ENCODE peak calls at places on chromosomes 12 and 14, in eight cellular contexts. T, P, O, J, X, Z, H and S are unnamed samples.

GRCh38 chr14:49946320-49947141 is 53.6 kb downstream of the ARF6 start:
- DNase-seq in T (no peak), P (peak), O (peak), J (no peak), X (no peak), Z (no peak), H (no peak), S (no peak)

GRCh38 chr12:724194-724855 is 28.1 kb upstream of the WNK1 start:
- DNase-seq in T (no peak), P (peak), O (peak), J (peak), X (no peak), Z (peak), H (no peak), S (no peak)

GRCh38 chr14:104104006-104104901 is 18.8 kb downstream of the ASPG start:
- DNase-seq in T (no peak), P (no peak), O (no peak), J (no peak), X (no peak), Z (no peak), H (no peak), S (no peak)

GRCh38 chr12:24555730-24556129 is 393.2 kb downstream of the BCAT1 start:
- DNase-seq in T (no peak), P (no peak), O (no peak), J (no peak), X (no peak), Z (no peak), H (no peak), S (no peak)

GRCh38 chr14:66530526-66530925 is 22.6 kb downstream of the GPHN start:
- DNase-seq in T (no peak), P (peak), O (no peak), J (no peak), X (no peak), Z (peak), H (no peak), S (no peak)

GRCh38 chr12:22860926-22861325 is 236.0 kb downstream of the ETNK1 start:
- DNase-seq in T (no peak), P (no peak), O (no peak), J (no peak), X (no peak), Z (peak), H (no peak), S (no peak)

GRCh38 chr12:116222358-116222757 is 55.1 kb downstream of the MED13L start:
- DNase-seq in T (no peak), P (peak), O (peak), J (peak), X (peak), Z (peak), H (no peak), S (peak)

GRCh38 chr12:94041833-94042232 is 106.5 kb upstream of the PLXNC1 start:
- DNase-seq in T (no peak), P (no peak), O (no peak), J (no peak), X (no peak), Z (no peak), H (no peak), S (no peak)

GRCh38 chr12:2338381-2338780 is 285.6 kb downstream of the CACNA1C start:
- DNase-seq in T (no peak), P (no peak), O (no peak), J (no peak), X (no peak), Z (no peak), H (no peak), S (no peak)

GRCh38 chr14:49950275-49951250 is 57.7 kb downstream of the ARF6 start:
- DNase-seq in T (no peak), P (peak), O (no peak), J (peak), X (no peak), Z (peak), H (no peak), S (peak)

GRCh38 chr12:11837318-11837934 is 188.0 kb downstream of the ETV6 start:
- DNase-seq in T (no peak), P (no peak), O (no peak), J (no peak), X (no peak), Z (no peak), H (no peak), S (no peak)

GRCh38 chr12:113298861-113299545 is 35.9 kb downstream of the SLC8B1 start:
- DNase-seq in T (peak), P (no peak), O (no peak), J (no peak), X (no peak), Z (no peak), H (no peak), S (no peak)

GRCh38 chr12:18681818-18682217 is 56.0 kb downstream of the PLCZ1 start:
- DNase-seq in T (no peak), P (no peak), O (no peak), J (no peak), X (no peak), Z (no peak), H (no peak), S (no peak)

GRCh38 chr12:450438-450837 is 9.3 kb upstream of the B4GALNT3 start:
- DNase-seq in T (no peak), P (no peak), O (no peak), J (no peak), X (no peak), Z (no peak), H (no peak), S (no peak)

GRCh38 chr12:47808574-47809380 is 10.9 kb downstream of the HDAC7 start:
- DNase-seq in T (no peak), P (peak), O (no peak), J (no peak), X (no peak), Z (no peak), H (peak), S (no peak)

GRCh38 chr12:6605425-6606330 is 1.5 kb downstream of the CHD4 start:
- DNase-seq in T (no peak), P (peak), O (peak), J (no peak), X (no peak), Z (peak), H (peak), S (no peak)

GRCh38 chr14:55771242-55772025 is 191.4 kb downstream of the KTN1 start:
- DNase-seq in T (no peak), P (no peak), O (no peak), J (no peak), X (no peak), Z (no peak), H (no peak), S (no peak)

GRCh38 chr14:36451346-36452065 is 68.5 kb downstream of the NKX2-1 start:
- DNase-seq in T (no peak), P (no peak), O (no peak), J (no peak), X (no peak), Z (no peak), H (no peak), S (no peak)

GRCh38 chr14:58814476-58814875 is 176.7 kb downstream of the DACT1 start:
- DNase-seq in T (no peak), P (no peak), O (no peak), J (no peak), X (no peak), Z (no peak), H (no peak), S (no peak)

GRCh38 chr12:65522956-65523857 is 244.7 kb downstream of the MSRB3 start:
- DNase-seq in T (no peak), P (no peak), O (peak), J (no peak), X (no peak), Z (no peak), H (no peak), S (no peak)

GRCh38 chr14:55579724-55580400 is at the start of gene KTN1:
- DNase-seq in T (peak), P (peak), O (peak), J (peak), X (no peak), Z (peak), H (peak), S (no peak)

GRCh38 chr14:94598816-94599655 is 13.2 kb upstream of the SERPINA3 start:
- DNase-seq in T (peak), P (peak), O (peak), J (peak), X (peak), Z (peak), H (no peak), S (peak)

GRCh38 chr12:71686658-71687025 is 760 bp downstream of the TMEM19 start:
- DNase-seq in T (no peak), P (peak), O (no peak), J (no peak), X (no peak), Z (no peak), H (no peak), S (no peak)

GRCh38 chr12:79407671-79408622 is 282.8 kb downstream of the PAWR start:
- DNase-seq in T (no peak), P (peak), O (peak), J (peak), X (peak), Z (peak), H (no peak), S (no peak)

GRCh38 chr12:12158858-12159257 is 88.1 kb downstream of the BCL2L14 start:
- DNase-seq in T (no peak), P (no peak), O (peak), J (no peak), X (no peak), Z (no peak), H (no peak), S (no peak)

GRCh38 chr12:124663206-124663605 is 95.8 kb upstream of the NCOR2 start:
- DNase-seq in T (no peak), P (no peak), O (no peak), J (no peak), X (no peak), Z (no peak), H (no peak), S (no peak)

GRCh38 chr12:121107681-121108080 is 25.0 kb upstream of the P2RX7 start:
- DNase-seq in T (no peak), P (no peak), O (peak), J (no peak), X (no peak), Z (no peak), H (no peak), S (no peak)

GRCh38 chr14:24351517-24351916 is 11.7 kb upstream of the RIPK3 start:
- DNase-seq in T (no peak), P (peak), O (peak), J (no peak), X (no peak), Z (peak), H (no peak), S (no peak)

GRCh38 chr14:24908592-24909236 is 141.2 kb downstream of the STXBP6 start:
- DNase-seq in T (no peak), P (no peak), O (no peak), J (no peak), X (no peak), Z (no peak), H (no peak), S (no peak)

GRCh38 chr14:30614155-30614554 is 8.0 kb upstream of the SCFD1 start:
- DNase-seq in T (no peak), P (no peak), O (no peak), J (no peak), X (no peak), Z (no peak), H (no peak), S (no peak)

GRCh38 chr14:35331605-35332516 is 39.7 kb downstream of the PSMA6 start:
- DNase-seq in T (no peak), P (peak), O (peak), J (peak), X (no peak), Z (peak), H (no peak), S (peak)

GRCh38 chr12:77795699-77796098 is 35.0 kb upstream of the NAV3 start:
- DNase-seq in T (no peak), P (no peak), O (no peak), J (no peak), X (no peak), Z (no peak), H (no peak), S (no peak)

GRCh38 chr12:90978117-90978770 is 23.3 kb upstream of the CCER1 start:
- DNase-seq in T (no peak), P (peak), O (peak), J (peak), X (peak), Z (peak), H (no peak), S (no peak)

GRCh38 chr14:31712244-31713127 is 151.3 kb downstream of the NUBPL start:
- DNase-seq in T (no peak), P (no peak), O (no peak), J (no peak), X (no peak), Z (no peak), H (no peak), S (no peak)

GRCh38 chr14:23447634-23448353 is 12.3 kb upstream of the MYH7 start:
- DNase-seq in T (no peak), P (no peak), O (no peak), J (no peak), X (no peak), Z (no peak), H (no peak), S (no peak)

GRCh38 chr12:128069359-128069997 is 197.5 kb upstream of the TMEM132C start:
- DNase-seq in T (peak), P (peak), O (peak), J (peak), X (no peak), Z (peak), H (no peak), S (peak)

GRCh38 chr14:35944847-35945246 is 118.7 kb downstream of the BRMS1L start:
- DNase-seq in T (no peak), P (peak), O (no peak), J (peak), X (no peak), Z (peak), H (no peak), S (no peak)

GRCh38 chr12:52601671-52602070 is 408 bp upstream of the KRT72 start:
- DNase-seq in T (no peak), P (no peak), O (no peak), J (no peak), X (no peak), Z (no peak), H (no peak), S (no peak)

DNA sequence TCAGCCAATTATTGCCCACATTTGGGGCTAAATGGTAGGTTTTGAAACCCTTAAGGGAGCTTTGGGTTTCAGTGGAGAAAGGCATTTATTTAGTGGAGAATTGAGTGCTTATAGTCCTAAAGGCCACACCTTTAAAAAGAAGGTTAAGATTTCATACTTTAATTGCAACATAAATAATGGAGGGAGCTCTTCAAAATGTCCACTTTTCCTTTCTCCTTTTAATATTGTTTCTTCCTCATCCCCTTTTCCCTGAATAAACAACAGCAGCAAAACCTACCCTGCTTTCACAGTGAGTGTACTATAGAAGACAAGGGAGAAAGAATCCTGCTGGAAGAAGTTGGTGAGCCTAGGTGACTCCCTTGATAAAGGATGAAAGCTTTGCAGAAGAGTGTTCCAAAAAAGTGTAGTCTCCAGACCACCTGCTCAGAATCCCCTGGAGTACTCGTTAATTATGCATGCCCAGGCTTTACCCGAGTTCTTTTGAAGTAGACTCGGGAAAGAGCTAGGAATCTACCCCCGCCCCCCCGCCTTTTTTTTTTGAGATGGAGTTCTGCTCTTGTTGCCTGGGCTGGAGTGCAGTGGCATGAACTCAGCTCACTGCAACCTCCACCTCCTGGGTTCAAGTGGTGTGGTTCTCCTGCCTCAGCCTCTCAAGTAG is 11.5 kb upstream of the EID3 start:
- DNase-seq in T (no peak), P (no peak), O (no peak), J (no peak), X (no peak), Z (no peak), H (no peak), S (no peak)
- H3K27ac ChIP-seq in T (no peak), P (no peak), O (no peak), J (peak), X (no peak), Z (no peak), H (no peak), S (no peak)

GRCh38 chr12:83574142-83574541 is 887.4 kb downstream of the TMTC2 start:
- DNase-seq in T (no peak), P (no peak), O (no peak), J (no peak), X (no peak), Z (no peak), H (no peak), S (no peak)
- H3K27ac ChIP-seq in T (no peak), P (no peak), O (no peak), J (no peak), X (no peak), Z (no peak), H (no peak), S (no peak)

DNA sequence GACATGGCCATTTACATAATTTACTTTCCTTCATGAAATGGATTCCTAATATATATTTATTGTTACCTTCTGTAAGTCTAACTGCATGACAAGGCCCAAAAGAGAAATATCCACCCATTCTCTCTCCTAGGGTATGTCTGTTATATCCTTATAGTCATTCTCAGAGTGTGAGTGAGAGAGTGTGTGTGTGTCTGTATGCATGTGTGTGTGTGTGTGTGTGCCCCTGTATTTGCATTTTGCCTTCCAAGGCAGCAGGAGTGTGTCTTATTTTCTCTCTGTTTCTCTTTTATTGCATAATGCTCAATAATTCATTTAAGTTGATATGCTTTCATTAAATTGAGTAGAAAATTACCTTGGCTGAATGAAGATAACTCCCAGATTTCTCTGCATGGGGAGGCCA is 131.9 kb downstream of the SLC5A8 start:
- DNase-seq in T (no peak), P (no peak), O (no peak), J (no peak), X (no peak), Z (no peak), H (no peak), S (no peak)
- H3K27ac ChIP-seq in T (no peak), P (no peak), O (no peak), J (no peak), X (no peak), Z (no peak), H (no peak), S (no peak)

GRCh38 chr12:132084681-132085635 is 59.2 kb downstream of the DDX51 start:
- DNase-seq in T (no peak), P (peak), O (peak), J (no peak), X (no peak), Z (peak), H (peak), S (no peak)
- H3K27ac ChIP-seq in T (no peak), P (peak), O (peak), J (no peak), X (peak), Z (peak), H (peak), S (peak)

DNA sequence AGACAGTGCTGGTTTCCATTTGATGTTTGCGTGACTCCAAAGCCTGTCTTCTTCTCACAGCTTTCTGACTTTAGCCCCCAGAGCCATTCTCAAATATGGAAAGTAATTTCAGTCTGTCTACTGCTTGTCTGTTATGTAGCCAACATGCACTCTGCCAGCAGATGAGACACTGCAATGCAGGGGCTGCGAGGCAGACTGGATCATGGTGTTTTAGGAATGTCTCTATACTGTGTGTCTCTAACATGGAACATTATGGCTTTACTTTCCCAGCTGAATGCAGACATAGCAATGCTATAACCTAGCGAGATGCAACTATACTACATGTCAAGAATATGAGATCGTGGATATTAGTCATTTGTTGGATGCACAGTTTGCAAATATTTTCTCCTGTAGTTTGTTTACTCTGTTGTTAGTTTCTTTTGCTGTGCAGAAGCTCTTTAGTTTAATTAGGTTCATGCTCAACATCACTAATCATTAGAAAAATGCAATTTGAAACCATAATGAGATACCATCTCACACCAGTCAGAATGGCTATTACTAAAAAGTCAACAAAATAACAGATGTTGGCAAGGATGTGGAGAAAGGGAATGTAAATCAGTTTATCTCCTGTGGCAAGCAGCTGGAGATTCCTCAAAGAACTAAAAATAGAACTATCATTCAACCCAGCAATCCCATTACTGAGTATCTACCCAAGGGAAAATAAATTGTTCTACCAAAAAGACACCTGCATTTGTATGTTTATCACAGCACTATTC is 235.8 kb upstream of the TMTC1 start:
- DNase-seq in T (no peak), P (no peak), O (no peak), J (no peak), X (no peak), Z (no peak), H (no peak), S (no peak)
- H3K27ac ChIP-seq in T (no peak), P (no peak), O (no peak), J (no peak), X (no peak), Z (no peak), H (no peak), S (no peak)

DNA sequence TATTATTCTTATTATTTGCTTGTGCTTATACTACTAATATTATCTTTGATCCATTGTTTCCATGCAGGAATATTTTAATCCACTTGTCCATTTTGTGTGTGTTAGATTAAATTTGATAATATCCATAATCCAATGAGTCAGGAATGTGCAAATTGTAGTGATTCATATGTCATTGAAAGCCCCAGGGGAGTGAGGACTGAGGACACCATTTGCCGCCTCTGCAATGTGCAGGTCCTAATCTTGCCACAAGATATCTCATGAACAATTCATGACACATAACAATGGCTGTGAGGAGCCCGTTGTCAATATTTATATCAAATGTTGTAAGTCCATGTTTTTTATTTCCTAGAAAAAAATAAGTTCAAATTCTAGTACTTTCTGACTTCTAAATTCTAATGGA is 250.5 kb downstream of the ZFP36L1 start:
- DNase-seq in T (no peak), P (no peak), O (no peak), J (no peak), X (no peak), Z (no peak), H (no peak), S (no peak)
- H3K27ac ChIP-seq in T (no peak), P (peak), O (no peak), J (no peak), X (no peak), Z (no peak), H (no peak), S (peak)